ENCODE peak calls at places on chromosome 1, in four cellular contexts. One of them, this sample, is unnamed. For H3K9me1, the result is how much of the 10 kb centered on the place peaks cover.

GRCh38 chr1:200179126-200179780 is 151.7 kb downstream of the NR5A2 start:
- DNase-seq in IMR-90: peak
- DNase-seq in K562: no peak
- DNase-seq in endothelial cell of umbilical vein: peak
- DNase-seq in this sample: no peak

GRCh38 chr1:234553241-234554156 is 56.5 kb downstream of the IRF2BP2 start:
- DNase-seq in IMR-90: peak
- DNase-seq in K562: no peak
- DNase-seq in endothelial cell of umbilical vein: peak
- DNase-seq in this sample: no peak

GRCh38 chr1:46202975-46203737 is at the start of gene LURAP1:
- DNase-seq in IMR-90: peak
- DNase-seq in K562: peak
- DNase-seq in endothelial cell of umbilical vein: peak
- DNase-seq in this sample: no peak

GRCh38 chr1:201259476-201260235 is 23.6 kb upstream of the PKP1 start:
- DNase-seq in IMR-90: peak
- DNase-seq in K562: no peak
- DNase-seq in endothelial cell of umbilical vein: no peak
- DNase-seq in this sample: peak

GRCh38 chr1:227891955-227892871 is 55.5 kb downstream of the WNT9A start:
- DNase-seq in IMR-90: no peak
- DNase-seq in K562: no peak
- DNase-seq in endothelial cell of umbilical vein: no peak
- DNase-seq in this sample: no peak

GRCh38 chr1:44803312-44804095 is 3.3 kb downstream of the PLK3 start:
- DNase-seq in IMR-90: no peak
- DNase-seq in K562: no peak
- DNase-seq in endothelial cell of umbilical vein: no peak
- DNase-seq in this sample: no peak

GRCh38 chr1:185156321-185156853 is 366 bp downstream of the TRMT1L start:
- DNase-seq in IMR-90: no peak
- DNase-seq in K562: no peak
- DNase-seq in endothelial cell of umbilical vein: peak
- DNase-seq in this sample: no peak

GRCh38 chr1:80066060-80066459 is 1059.5 kb upstream of the ADGRL4 start:
- DNase-seq in IMR-90: no peak
- DNase-seq in K562: no peak
- DNase-seq in endothelial cell of umbilical vein: no peak
- DNase-seq in this sample: no peak

GRCh38 chr1:204148098-204148406 is 3.8 kb downstream of the ETNK2 start:
- DNase-seq in IMR-90: no peak
- DNase-seq in K562: no peak
- DNase-seq in endothelial cell of umbilical vein: no peak
- DNase-seq in this sample: no peak

GRCh38 chr1:85200367-85200869 is 398 bp downstream of the SYDE2 start:
- DNase-seq in IMR-90: no peak
- DNase-seq in K562: no peak
- DNase-seq in endothelial cell of umbilical vein: no peak
- DNase-seq in this sample: no peak

GRCh38 chr1:176073524-176074157 is 133.4 kb downstream of the COP1 start:
- DNase-seq in IMR-90: peak
- DNase-seq in K562: peak
- DNase-seq in endothelial cell of umbilical vein: peak
- DNase-seq in this sample: peak

GRCh38 chr1:81801834-81802531 is 1.2 kb downstream of the ADGRL2 start:
- DNase-seq in IMR-90: peak
- DNase-seq in K562: no peak
- DNase-seq in endothelial cell of umbilical vein: peak
- DNase-seq in this sample: no peak

GRCh38 chr1:248790456-248790855 is 34.9 kb upstream of the LYPD8 start:
- DNase-seq in IMR-90: no peak
- DNase-seq in K562: no peak
- DNase-seq in endothelial cell of umbilical vein: no peak
- DNase-seq in this sample: no peak

GRCh38 chr1:109650609-109651008 is 5.3 kb upstream of the GSTM4 start:
- DNase-seq in IMR-90: peak
- DNase-seq in K562: no peak
- DNase-seq in endothelial cell of umbilical vein: no peak
- DNase-seq in this sample: no peak
- H3K9ac ChIP-seq in IMR-90: no peak
- H3K9ac ChIP-seq in K562: no peak
- H3K9ac ChIP-seq in endothelial cell of umbilical vein: no peak
- H3K9ac ChIP-seq in this sample: no peak

GRCh38 chr1:206556047-206556747 is 48.9 kb downstream of the RASSF5 start:
- DNase-seq in IMR-90: no peak
- DNase-seq in K562: no peak
- DNase-seq in endothelial cell of umbilical vein: no peak
- DNase-seq in this sample: no peak

GRCh38 chr1:206559661-206559995 is 52.3 kb downstream of the RASSF5 start:
- DNase-seq in IMR-90: no peak
- DNase-seq in K562: no peak
- DNase-seq in endothelial cell of umbilical vein: no peak
- DNase-seq in this sample: no peak

GRCh38 chr1:206556748-206557635 is 49.7 kb downstream of the RASSF5 start:
- DNase-seq in IMR-90: peak
- DNase-seq in K562: peak
- DNase-seq in endothelial cell of umbilical vein: peak
- DNase-seq in this sample: no peak

GRCh38 chr1:206558794-206559660 is 51.7 kb downstream of the RASSF5 start:
- DNase-seq in IMR-90: no peak
- DNase-seq in K562: no peak
- DNase-seq in endothelial cell of umbilical vein: no peak
- DNase-seq in this sample: no peak

DNA sequence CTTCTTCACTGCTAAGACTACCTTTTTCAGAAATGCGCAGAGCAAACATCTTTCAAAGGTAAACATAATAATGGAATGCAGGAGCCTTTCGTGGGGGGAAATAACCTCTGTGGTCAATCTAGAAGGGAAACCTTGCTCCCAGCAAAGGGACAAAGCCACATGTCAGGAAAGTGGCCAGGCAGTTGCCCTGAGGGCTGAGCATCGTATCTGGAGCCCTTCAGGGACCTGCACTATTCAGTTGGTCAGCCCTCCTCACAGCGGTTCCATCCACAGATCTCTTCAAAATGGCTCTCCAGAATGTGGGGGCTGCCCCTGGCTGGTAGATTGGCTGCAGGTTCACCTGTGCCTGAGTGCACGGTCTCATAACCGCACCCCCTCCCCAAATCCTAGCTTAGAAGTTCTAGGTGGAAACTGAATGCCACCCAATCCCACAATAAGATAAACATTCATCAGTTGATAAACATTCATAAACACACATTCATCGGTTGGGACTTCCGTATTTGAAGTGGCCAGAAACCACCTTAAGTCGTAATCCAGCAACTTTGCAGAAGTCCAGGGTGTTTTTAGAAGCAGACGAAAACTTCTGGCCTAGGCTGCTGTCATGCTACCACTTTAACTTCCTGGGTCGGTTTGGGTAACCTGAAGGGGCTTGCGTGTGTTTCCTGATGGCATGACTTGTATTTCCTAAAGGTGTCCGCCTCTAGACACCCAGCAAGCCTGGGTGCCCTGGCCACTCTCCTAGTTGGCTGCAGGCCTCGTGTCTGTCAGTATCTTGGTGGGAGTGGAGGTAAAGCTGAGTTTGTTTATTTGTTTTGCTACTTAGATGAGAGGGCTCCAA is 50.5 kb downstream of the RASSF5 start:
- DNase-seq in IMR-90: no peak
- DNase-seq in K562: no peak
- DNase-seq in endothelial cell of umbilical vein: no peak
- DNase-seq in this sample: no peak
- H2AFZ ChIP-seq in IMR-90: peak
- H2AFZ ChIP-seq in K562: peak
- H2AFZ ChIP-seq in endothelial cell of umbilical vein: peak
- H2AFZ ChIP-seq in this sample: no peak

DNA sequence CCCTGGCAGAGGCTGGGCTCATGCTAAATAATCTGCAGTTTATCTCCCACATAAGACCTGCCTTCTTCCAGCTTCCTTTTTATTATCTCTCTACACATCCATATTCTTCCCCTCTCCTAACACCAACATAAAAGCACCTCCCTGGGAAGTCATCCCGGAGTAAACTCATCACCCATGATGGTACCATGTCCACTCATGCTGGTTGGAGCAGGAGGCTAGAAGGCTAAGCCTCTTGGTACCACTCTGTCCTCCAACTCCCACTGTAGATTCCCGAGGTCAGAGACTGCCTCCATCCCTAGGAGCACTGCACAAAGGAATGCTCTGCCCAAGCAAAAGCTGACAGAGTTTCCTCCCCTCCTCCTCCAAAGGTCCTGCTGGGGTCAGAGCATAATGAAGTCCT is 4.2 kb downstream of the DENND2D start:
- DNase-seq in IMR-90: no peak
- DNase-seq in K562: no peak
- DNase-seq in endothelial cell of umbilical vein: no peak
- DNase-seq in this sample: no peak
- H3K9me1 ChIP-seq in IMR-90: under half
- H3K9me1 ChIP-seq in K562: under half
- H3K9me1 ChIP-seq in endothelial cell of umbilical vein: under half
- H3K9me1 ChIP-seq in this sample: under half

DNA sequence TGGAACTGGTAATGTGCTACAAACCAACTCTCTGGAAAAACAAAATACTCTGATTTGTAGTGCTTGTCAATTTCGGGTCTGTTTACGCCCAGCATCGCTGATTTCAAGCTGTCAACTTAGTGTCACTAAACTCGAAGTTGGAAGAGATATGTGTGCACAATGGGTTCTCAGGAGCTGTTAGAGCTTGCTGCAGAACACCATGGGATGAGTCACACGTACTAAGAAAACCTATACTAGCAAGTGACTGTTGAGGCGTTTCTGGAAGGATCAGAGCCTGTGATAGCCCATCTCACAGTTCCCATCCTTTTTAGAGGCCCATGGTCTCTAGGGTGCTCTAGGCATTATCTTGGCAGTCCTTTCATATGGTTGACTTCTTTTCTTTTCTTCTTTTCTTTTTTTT is 14.3 kb downstream of the GMEB1 start:
- DNase-seq in IMR-90: peak
- DNase-seq in K562: peak
- DNase-seq in endothelial cell of umbilical vein: no peak
- DNase-seq in this sample: no peak
- H3K9ac ChIP-seq in IMR-90: no peak
- H3K9ac ChIP-seq in K562: no peak
- H3K9ac ChIP-seq in endothelial cell of umbilical vein: no peak
- H3K9ac ChIP-seq in this sample: no peak

GRCh38 chr1:168454211-168454815 is 89.5 kb downstream of the XCL2 start:
- DNase-seq in IMR-90: peak
- DNase-seq in K562: no peak
- DNase-seq in endothelial cell of umbilical vein: no peak
- DNase-seq in this sample: no peak
- H2AFZ ChIP-seq in IMR-90: peak
- H2AFZ ChIP-seq in K562: no peak
- H2AFZ ChIP-seq in endothelial cell of umbilical vein: no peak
- H2AFZ ChIP-seq in this sample: no peak

GRCh38 chr1:87329756-87330200 is 1.1 kb downstream of the LMO4 start:
- DNase-seq in IMR-90: peak
- DNase-seq in K562: no peak
- DNase-seq in endothelial cell of umbilical vein: peak
- DNase-seq in this sample: no peak
- H3K9me1 ChIP-seq in IMR-90: under half
- H3K9me1 ChIP-seq in K562: under half
- H3K9me1 ChIP-seq in endothelial cell of umbilical vein: under half
- H3K9me1 ChIP-seq in this sample: under half

GRCh38 chr1:38256072-38256471 is 209.5 kb upstream of the POU3F1 start:
- DNase-seq in IMR-90: no peak
- DNase-seq in K562: no peak
- DNase-seq in endothelial cell of umbilical vein: no peak
- DNase-seq in this sample: no peak

GRCh38 chr1:38257374-38257773 is 210.8 kb upstream of the POU3F1 start:
- DNase-seq in IMR-90: no peak
- DNase-seq in K562: no peak
- DNase-seq in endothelial cell of umbilical vein: no peak
- DNase-seq in this sample: no peak

GRCh38 chr1:38253314-38253713 is 206.7 kb upstream of the POU3F1 start:
- DNase-seq in IMR-90: no peak
- DNase-seq in K562: no peak
- DNase-seq in endothelial cell of umbilical vein: no peak
- DNase-seq in this sample: no peak

GRCh38 chr1:38261574-38261973 is 215.0 kb upstream of the POU3F1 start:
- DNase-seq in IMR-90: no peak
- DNase-seq in K562: no peak
- DNase-seq in endothelial cell of umbilical vein: no peak
- DNase-seq in this sample: no peak

DNA sequence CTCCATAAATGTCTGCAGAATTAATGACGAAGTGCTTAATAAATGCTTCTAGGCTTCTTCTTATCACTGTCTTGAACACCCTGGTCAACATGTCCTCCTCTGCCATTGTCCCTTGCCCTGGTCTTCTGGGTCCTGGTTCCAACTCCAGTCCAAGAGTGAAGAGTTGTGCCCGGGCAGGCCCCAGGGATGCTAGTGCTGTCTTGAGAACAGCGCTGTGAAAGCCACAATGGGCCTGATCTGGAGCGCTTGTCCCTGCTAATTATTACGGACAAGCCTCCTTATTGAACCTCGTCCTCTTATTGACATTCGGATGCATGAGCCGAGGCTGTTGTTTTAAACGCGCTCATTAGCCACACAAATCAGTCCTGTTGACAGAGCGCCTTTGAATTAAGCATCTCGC is 211.5 kb upstream of the POU3F1 start:
- DNase-seq in IMR-90: no peak
- DNase-seq in K562: no peak
- DNase-seq in endothelial cell of umbilical vein: no peak
- DNase-seq in this sample: no peak
- H3K9ac ChIP-seq in IMR-90: no peak
- H3K9ac ChIP-seq in K562: no peak
- H3K9ac ChIP-seq in endothelial cell of umbilical vein: no peak
- H3K9ac ChIP-seq in this sample: no peak

GRCh38 chr1:9416506-9416905 is 122.8 kb upstream of the SLC25A33 start:
- DNase-seq in IMR-90: no peak
- DNase-seq in K562: no peak
- DNase-seq in endothelial cell of umbilical vein: no peak
- DNase-seq in this sample: no peak

GRCh38 chr1:9413143-9413876 is 120.6 kb downstream of the SPSB1 start:
- DNase-seq in IMR-90: peak
- DNase-seq in K562: no peak
- DNase-seq in endothelial cell of umbilical vein: peak
- DNase-seq in this sample: peak

GRCh38 chr1:9416918-9417500 is 122.3 kb upstream of the SLC25A33 start:
- DNase-seq in IMR-90: no peak
- DNase-seq in K562: no peak
- DNase-seq in endothelial cell of umbilical vein: no peak
- DNase-seq in this sample: no peak

GRCh38 chr1:9410737-9411297 is 118.1 kb downstream of the SPSB1 start:
- DNase-seq in IMR-90: peak
- DNase-seq in K562: no peak
- DNase-seq in endothelial cell of umbilical vein: peak
- DNase-seq in this sample: no peak

DNA sequence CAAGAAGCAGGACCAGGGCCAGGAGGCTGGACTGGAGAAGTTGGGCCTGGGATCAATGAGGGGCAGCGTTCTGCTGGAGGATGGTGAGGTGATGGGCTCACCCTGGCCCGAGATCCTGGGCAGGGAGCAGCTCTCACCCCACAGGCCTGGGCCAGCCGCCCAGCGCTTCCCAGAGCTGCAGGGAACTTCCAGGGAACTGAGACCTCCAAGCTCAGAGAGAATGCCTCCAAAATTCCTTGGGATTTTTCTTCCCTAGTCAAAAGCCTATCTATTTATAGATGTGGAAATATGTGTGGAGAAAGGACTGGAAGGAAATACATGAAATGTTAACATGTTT is 121.2 kb downstream of the SPSB1 start:
- DNase-seq in IMR-90: peak
- DNase-seq in K562: no peak
- DNase-seq in endothelial cell of umbilical vein: peak
- DNase-seq in this sample: no peak
- H2AFZ ChIP-seq in IMR-90: peak
- H2AFZ ChIP-seq in K562: no peak
- H2AFZ ChIP-seq in endothelial cell of umbilical vein: peak
- H2AFZ ChIP-seq in this sample: peak

This sample was measured in keratinocyte.